ENCODE peak calls at places on chromosomes 3 and 15, in six cellular contexts. One of them, this sample, is unnamed.

GRCh38 chr15:33460166-33460805 is 149.5 kb downstream of the RYR3 start:
- DNase-seq in cardiac muscle cell: peak; percentile 14
- DNase-seq in GM12891: no peak
- DNase-seq in natural killer cell: no peak
- DNase-seq in caudate nucleus: no peak
- DNase-seq in body of pancreas: no peak
- DNase-seq in this sample: no peak

GRCh38 chr15:66946578-66947164 is 118.7 kb upstream of the SMAD3 start:
- DNase-seq in cardiac muscle cell: peak; percentile 76
- DNase-seq in GM12891: peak; percentile 71
- DNase-seq in natural killer cell: peak; percentile 75
- DNase-seq in caudate nucleus: peak; percentile 26
- DNase-seq in body of pancreas: peak; percentile 77
- DNase-seq in this sample: peak; percentile 80

GRCh38 chr3:114867828-114868498 is 279.1 kb downstream of the ZBTB20 start:
- DNase-seq in cardiac muscle cell: no peak
- DNase-seq in GM12891: no peak
- DNase-seq in natural killer cell: no peak
- DNase-seq in caudate nucleus: no peak
- DNase-seq in body of pancreas: peak; percentile 63
- DNase-seq in this sample: no peak

GRCh38 chr15:74188216-74188615 is 14.4 kb downstream of the STRA6 start:
- DNase-seq in cardiac muscle cell: no peak
- DNase-seq in GM12891: no peak
- DNase-seq in natural killer cell: no peak
- DNase-seq in caudate nucleus: no peak
- DNase-seq in body of pancreas: no peak
- DNase-seq in this sample: no peak

GRCh38 chr3:183253364-183253960 is 409 bp downstream of the B3GNT5 start:
- DNase-seq in cardiac muscle cell: peak; percentile 35
- DNase-seq in GM12891: peak; percentile 8
- DNase-seq in natural killer cell: peak; percentile 28
- DNase-seq in caudate nucleus: no peak
- DNase-seq in body of pancreas: peak; percentile 66
- DNase-seq in this sample: peak; percentile 91

GRCh38 chr3:123090700-123091585 is 24.1 kb downstream of the PDIA5 start:
- DNase-seq in cardiac muscle cell: no peak
- DNase-seq in GM12891: no peak
- DNase-seq in natural killer cell: no peak
- DNase-seq in caudate nucleus: no peak
- DNase-seq in body of pancreas: no peak
- DNase-seq in this sample: no peak

GRCh38 chr15:93288718-93289117 is 199.7 kb upstream of the RGMA start:
- DNase-seq in cardiac muscle cell: no peak
- DNase-seq in GM12891: no peak
- DNase-seq in natural killer cell: no peak
- DNase-seq in caudate nucleus: peak; percentile 31
- DNase-seq in body of pancreas: no peak
- DNase-seq in this sample: no peak

GRCh38 chr3:128360705-128361271 is 105.9 kb downstream of the DNAJB8 start:
- DNase-seq in cardiac muscle cell: no peak
- DNase-seq in GM12891: no peak
- DNase-seq in natural killer cell: no peak
- DNase-seq in caudate nucleus: no peak
- DNase-seq in body of pancreas: no peak
- DNase-seq in this sample: no peak

GRCh38 chr15:45581919-45582318 is 5.3 kb upstream of the BLOC1S6 start:
- DNase-seq in cardiac muscle cell: no peak
- DNase-seq in GM12891: no peak
- DNase-seq in natural killer cell: no peak
- DNase-seq in caudate nucleus: no peak
- DNase-seq in body of pancreas: no peak
- DNase-seq in this sample: no peak

GRCh38 chr3:88678747-88679146 is 428.7 kb upstream of the EPHA3 start:
- DNase-seq in cardiac muscle cell: no peak
- DNase-seq in GM12891: no peak
- DNase-seq in natural killer cell: no peak
- DNase-seq in caudate nucleus: no peak
- DNase-seq in body of pancreas: no peak
- DNase-seq in this sample: no peak

GRCh38 chr3:136195258-136196063 is 674 bp downstream of the MSL2 start:
- DNase-seq in cardiac muscle cell: peak; percentile 84
- DNase-seq in GM12891: peak; percentile 61
- DNase-seq in natural killer cell: peak; percentile 82
- DNase-seq in caudate nucleus: peak; percentile 58
- DNase-seq in body of pancreas: peak; percentile 69
- DNase-seq in this sample: no peak

GRCh38 chr15:51853987-51854386 is 24.5 kb downstream of the TMOD3 start:
- DNase-seq in cardiac muscle cell: no peak
- DNase-seq in GM12891: no peak
- DNase-seq in natural killer cell: no peak
- DNase-seq in caudate nucleus: no peak
- DNase-seq in body of pancreas: no peak
- DNase-seq in this sample: no peak

GRCh38 chr15:100158368-100158767 is 183.4 kb downstream of the ADAMTS17 start:
- DNase-seq in cardiac muscle cell: peak; percentile 26
- DNase-seq in GM12891: no peak
- DNase-seq in natural killer cell: no peak
- DNase-seq in caudate nucleus: no peak
- DNase-seq in body of pancreas: no peak
- DNase-seq in this sample: no peak

GRCh38 chr3:47799733-47800132 is 3.2 kb upstream of the DHX30 start:
- DNase-seq in cardiac muscle cell: no peak
- DNase-seq in GM12891: no peak
- DNase-seq in natural killer cell: no peak
- DNase-seq in caudate nucleus: no peak
- DNase-seq in body of pancreas: no peak
- DNase-seq in this sample: no peak

GRCh38 chr15:49530106-49530505 is 90.5 kb downstream of the FAM227B start:
- DNase-seq in cardiac muscle cell: no peak
- DNase-seq in GM12891: no peak
- DNase-seq in natural killer cell: no peak
- DNase-seq in caudate nucleus: no peak
- DNase-seq in body of pancreas: no peak
- DNase-seq in this sample: no peak

GRCh38 chr15:37218351-37218916 is 118.1 kb upstream of the MEIS2 start:
- DNase-seq in cardiac muscle cell: no peak
- DNase-seq in GM12891: no peak
- DNase-seq in natural killer cell: no peak
- DNase-seq in caudate nucleus: no peak
- DNase-seq in body of pancreas: no peak
- DNase-seq in this sample: no peak

GRCh38 chr3:139520028-139520737 is 19.4 kb downstream of the RBP1 start:
- DNase-seq in cardiac muscle cell: no peak
- DNase-seq in GM12891: no peak
- DNase-seq in natural killer cell: no peak
- DNase-seq in caudate nucleus: no peak
- DNase-seq in body of pancreas: peak; percentile 60
- DNase-seq in this sample: no peak

GRCh38 chr15:39756806-39757522 is 25.7 kb downstream of the FSIP1 start:
- DNase-seq in cardiac muscle cell: peak; percentile 79
- DNase-seq in GM12891: no peak
- DNase-seq in natural killer cell: no peak
- DNase-seq in caudate nucleus: no peak
- DNase-seq in body of pancreas: no peak
- DNase-seq in this sample: no peak

GRCh38 chr15:69321041-69321554 is 22.4 kb downstream of the PAQR5 start:
- DNase-seq in cardiac muscle cell: no peak
- DNase-seq in GM12891: no peak
- DNase-seq in natural killer cell: no peak
- DNase-seq in caudate nucleus: no peak
- DNase-seq in body of pancreas: no peak
- DNase-seq in this sample: no peak